ENCODE peak calls at places on chromosomes 4 and X, in ten cellular contexts. One of them, this sample, is unnamed.

GRCh38 chr4:125750827-125751466 is 436.2 kb downstream of the FAT4 start:
- DNase-seq in Panc1: no peak
- DNase-seq in GM13976: no peak
- DNase-seq in ACHN: peak
- DNase-seq in EH: peak
- DNase-seq in activated naive CD4-positive, alpha-beta T cell: no peak
- DNase-seq in frontal cortex: peak
- DNase-seq in bronchial epithelial cell: no peak
- DNase-seq in NCI-H1417: no peak
- DNase-seq in CD4-positive, alpha-beta T cell: no peak
- DNase-seq in this sample: no peak

GRCh38 chr4:7398104-7398423 is 36.7 kb downstream of the PSAPL1 start:
- DNase-seq in GM13976: no peak
- DNase-seq in activated naive CD4-positive, alpha-beta T cell: no peak
- DNase-seq in CD4-positive, alpha-beta T cell: no peak
- DNase-seq in ACHN: peak
- DNase-seq in EH: peak
- DNase-seq in frontal cortex: no peak
- DNase-seq in NCI-H1417: peak
- DNase-seq in bronchial epithelial cell: peak
- DNase-seq in Panc1: no peak
- DNase-seq in this sample: no peak

GRCh38 chr4:142474398-142475087 is 371.6 kb downstream of the INPP4B start:
- DNase-seq in NCI-H1417: no peak
- DNase-seq in GM13976: no peak
- DNase-seq in ACHN: no peak
- DNase-seq in frontal cortex: no peak
- DNase-seq in Panc1: no peak
- DNase-seq in bronchial epithelial cell: peak
- DNase-seq in EH: no peak
- DNase-seq in activated naive CD4-positive, alpha-beta T cell: no peak
- DNase-seq in CD4-positive, alpha-beta T cell: peak
- DNase-seq in this sample: peak

GRCh38 chr4:125085-125820 is 952 bp downstream of the ZNF718 start:
- DNase-seq in EH: peak
- DNase-seq in ACHN: no peak
- DNase-seq in NCI-H1417: peak
- DNase-seq in bronchial epithelial cell: peak
- DNase-seq in activated naive CD4-positive, alpha-beta T cell: peak
- DNase-seq in Panc1: no peak
- DNase-seq in CD4-positive, alpha-beta T cell: peak
- DNase-seq in GM13976: peak
- DNase-seq in frontal cortex: peak
- DNase-seq in this sample: no peak

GRCh38 chr4:24885342-24885741 is 27.5 kb downstream of the CCDC149 start:
- DNase-seq in EH: no peak
- DNase-seq in NCI-H1417: no peak
- DNase-seq in GM13976: no peak
- DNase-seq in bronchial epithelial cell: no peak
- DNase-seq in Panc1: no peak
- DNase-seq in ACHN: peak
- DNase-seq in frontal cortex: peak
- DNase-seq in CD4-positive, alpha-beta T cell: no peak
- DNase-seq in activated naive CD4-positive, alpha-beta T cell: no peak
- DNase-seq in this sample: no peak

GRCh38 chrX:96407043-96407442 is 277.6 kb upstream of the DIAPH2 start:
- DNase-seq in activated naive CD4-positive, alpha-beta T cell: no peak
- DNase-seq in bronchial epithelial cell: peak
- DNase-seq in CD4-positive, alpha-beta T cell: no peak
- DNase-seq in EH: peak
- DNase-seq in GM13976: no peak
- DNase-seq in Panc1: no peak
- DNase-seq in frontal cortex: no peak
- DNase-seq in NCI-H1417: no peak
- DNase-seq in ACHN: no peak
- DNase-seq in this sample: no peak

GRCh38 chrX:54695231-54695630 is 102.8 kb downstream of the ITIH6 start:
- DNase-seq in CD4-positive, alpha-beta T cell: no peak
- DNase-seq in ACHN: no peak
- DNase-seq in bronchial epithelial cell: peak
- DNase-seq in NCI-H1417: no peak
- DNase-seq in EH: no peak
- DNase-seq in Panc1: no peak
- DNase-seq in activated naive CD4-positive, alpha-beta T cell: no peak
- DNase-seq in frontal cortex: no peak
- DNase-seq in GM13976: no peak
- DNase-seq in this sample: no peak

GRCh38 chr4:148441624-148441985 is 609 bp downstream of the NR3C2 start:
- DNase-seq in CD4-positive, alpha-beta T cell: no peak
- DNase-seq in EH: no peak
- DNase-seq in ACHN: no peak
- DNase-seq in Panc1: no peak
- DNase-seq in GM13976: no peak
- DNase-seq in activated naive CD4-positive, alpha-beta T cell: no peak
- DNase-seq in frontal cortex: no peak
- DNase-seq in NCI-H1417: no peak
- DNase-seq in bronchial epithelial cell: no peak
- DNase-seq in this sample: no peak

GRCh38 chr4:163920426-163920825 is 425.9 kb downstream of the TMA16 start:
- DNase-seq in bronchial epithelial cell: no peak
- DNase-seq in GM13976: no peak
- DNase-seq in activated naive CD4-positive, alpha-beta T cell: no peak
- DNase-seq in EH: no peak
- DNase-seq in NCI-H1417: no peak
- DNase-seq in Panc1: no peak
- DNase-seq in frontal cortex: no peak
- DNase-seq in CD4-positive, alpha-beta T cell: no peak
- DNase-seq in ACHN: no peak
- DNase-seq in this sample: no peak

GRCh38 chr4:21780158-21780557 is 168.4 kb downstream of the KCNIP4 start:
- DNase-seq in EH: peak
- DNase-seq in bronchial epithelial cell: no peak
- DNase-seq in CD4-positive, alpha-beta T cell: no peak
- DNase-seq in activated naive CD4-positive, alpha-beta T cell: no peak
- DNase-seq in frontal cortex: no peak
- DNase-seq in ACHN: no peak
- DNase-seq in GM13976: no peak
- DNase-seq in NCI-H1417: no peak
- DNase-seq in Panc1: no peak
- DNase-seq in this sample: no peak